ENCODE peak calls at places on chromosomes 16 and 17, in four cellular contexts. U is GM23338, Y is tibial artery, F is neuronal stem cell. D is an unnamed sample.

GRCh38 chr17:7687908-7688807 is at the start of gene WRAP53:
- DNase-seq in U (peak; percentile 100), Y (peak; percentile 99), F (peak; percentile 99), D (peak; percentile 97)

GRCh38 chr17:79036609-79037008 is 12.6 kb downstream of the C1QTNF1 start:
- DNase-seq in U (no peak), Y (peak; percentile 71), F (no peak), D (peak; percentile 79)

GRCh38 chr17:45149669-45150603 is 1.7 kb downstream of the HEXIM1 start:
- DNase-seq in U (peak; percentile 59), Y (peak; percentile 89), F (no peak), D (no peak)

GRCh38 chr17:82536220-82537201 is 17.0 kb downstream of the FOXK2 start:
- DNase-seq in U (no peak), Y (no peak), F (no peak), D (peak; percentile 47)

GRCh38 chr17:50423553-50424159 is 2.4 kb upstream of the ACSF2 start:
- DNase-seq in U (peak; percentile 32), Y (peak; percentile 69), F (no peak), D (peak; percentile 85)

GRCh38 chr16:11655655-11656054 is 12.6 kb upstream of the SNN start:
- DNase-seq in U (no peak), Y (no peak), F (no peak), D (no peak)

GRCh38 chr17:34171245-34171818 is 83.8 kb upstream of the CCL2 start:
- DNase-seq in U (peak; percentile 88), Y (no peak), F (peak; percentile 43), D (no peak)

GRCh38 chr17:72336026-72336803 is 215.4 kb downstream of the SOX9 start:
- DNase-seq in U (peak; percentile 49), Y (no peak), F (peak; percentile 48), D (no peak)

GRCh38 chr17:40290629-40291296 is 3.1 kb downstream of the CDC6 start:
- DNase-seq in U (peak; percentile 78), Y (no peak), F (no peak), D (peak; percentile 88)

GRCh38 chr16:1923299-1924034 is 5.3 kb upstream of the HS3ST6 start:
- DNase-seq in U (peak; percentile 83), Y (no peak), F (no peak), D (no peak)

GRCh38 chr17:53058031-53058430 is 764.7 kb upstream of the KIF2B start:
- DNase-seq in U (no peak), Y (no peak), F (no peak), D (no peak)

GRCh38 chr16:85185281-85185680 is 73.0 kb upstream of the CIBAR2 start:
- DNase-seq in U (no peak), Y (no peak), F (no peak), D (no peak)

GRCh38 chr17:72614871-72615626 is 477.4 kb downstream of the SLC39A11 start:
- DNase-seq in U (peak; percentile 57), Y (no peak), F (peak; percentile 18), D (no peak)

GRCh38 chr16:85735225-85735722 is 15.6 kb downstream of the C16orf74 start:
- DNase-seq in U (no peak), Y (no peak), F (no peak), D (no peak)

GRCh38 chr17:27473748-27474609 is 17.7 kb downstream of the KSR1 start:
- DNase-seq in U (no peak), Y (no peak), F (no peak), D (no peak)

GRCh38 chr17:68771867-68772515 is 170.8 kb upstream of the FAM20A start:
- DNase-seq in U (peak; percentile 77), Y (no peak), F (peak; percentile 24), D (no peak)

GRCh38 chr17:73719588-73720071 is 75.4 kb upstream of the SDK2 start:
- DNase-seq in U (peak; percentile 24), Y (no peak), F (peak; percentile 54), D (no peak)

GRCh38 chr17:68391561-68392268 is 65.6 kb downstream of the WIPI1 start:
- DNase-seq in U (no peak), Y (no peak), F (no peak), D (no peak)

GRCh38 chr17:18157354-18157985 is 26.2 kb upstream of the ALKBH5 start:
- DNase-seq in U (no peak), Y (no peak), F (no peak), D (no peak)

GRCh38 chr17:82112866-82113390 is 14.9 kb upstream of the FASN start:
- DNase-seq in U (no peak), Y (no peak), F (no peak), D (no peak)

GRCh38 chr17:1462164-1463112 is 6.4 kb upstream of the CRK start:
- DNase-seq in U (no peak), Y (no peak), F (no peak), D (no peak)

GRCh38 chr17:57679906-57680695 is 65.0 kb downstream of the CCDC182 start:
- DNase-seq in U (no peak), Y (no peak), F (no peak), D (no peak)

GRCh38 chr16:9484436-9484835 is 393.0 kb downstream of the HAPSTR1 start:
- DNase-seq in U (no peak), Y (no peak), F (no peak), D (no peak)

GRCh38 chr16:9484901-9485300 is 393.5 kb downstream of the HAPSTR1 start:
- DNase-seq in U (no peak), Y (no peak), F (no peak), D (no peak)

GRCh38 chr16:9495824-9496223 is 404.4 kb downstream of the HAPSTR1 start:
- DNase-seq in U (no peak), Y (no peak), F (no peak), D (no peak)

GRCh38 chr16:9489823-9490467 is 398.5 kb downstream of the HAPSTR1 start:
- DNase-seq in U (peak; percentile 15), Y (no peak), F (no peak), D (no peak)
- H3K4me3 ChIP-seq in U (no peak overlapping the region), Y (no peak overlapping the region), F (no peak overlapping the region), D (no peak overlapping the region)

DNA sequence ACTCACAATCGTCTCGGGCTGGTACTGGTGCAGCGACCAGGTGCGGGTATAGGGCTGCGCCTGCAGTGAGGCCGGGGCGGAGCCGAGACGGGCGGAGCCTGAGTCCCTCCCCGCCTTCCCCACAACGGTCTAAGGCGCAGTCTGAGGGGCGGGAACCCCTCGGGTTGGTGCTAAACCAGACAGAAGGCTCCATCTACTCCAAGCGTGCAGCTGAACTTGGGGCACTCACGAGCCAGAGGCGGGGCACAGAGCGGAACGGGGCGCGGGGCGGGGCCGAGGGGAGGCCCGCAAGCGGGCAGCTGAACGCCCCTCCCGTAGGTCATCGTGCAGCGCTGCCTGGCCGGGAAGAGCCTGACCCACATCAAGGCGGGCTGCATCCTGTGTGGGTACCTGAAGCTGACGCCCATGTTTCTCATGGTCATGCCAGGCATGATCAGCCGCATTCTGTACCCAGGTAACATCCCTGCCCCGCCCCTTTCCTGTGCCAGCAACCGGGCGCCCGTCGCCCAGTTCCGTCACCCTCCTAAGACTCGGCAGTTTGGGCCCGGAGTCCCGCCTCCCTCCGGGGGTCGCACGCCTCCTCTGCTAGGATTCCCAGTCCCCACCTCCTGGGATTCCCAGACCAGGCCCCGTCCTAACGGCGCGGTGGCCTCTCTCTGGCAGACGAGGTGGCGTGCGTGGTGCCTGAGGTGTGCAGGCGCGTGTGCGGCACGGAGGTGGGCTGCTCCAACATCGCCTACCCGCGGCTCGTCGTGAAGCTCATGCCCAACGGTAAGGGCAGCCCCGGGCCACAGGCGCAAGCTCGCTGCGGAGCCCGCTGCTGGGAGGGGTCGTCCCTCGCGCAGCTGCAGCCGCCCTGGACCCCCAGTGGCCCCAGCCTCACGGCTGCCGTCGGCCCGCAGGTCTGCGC is 5.1 kb downstream of the SLC5A2 start:
- DNase-seq in U (peak; percentile 89), Y (no peak), F (no peak), D (no peak)
- H3K4me3 ChIP-seq in U (peak overlapping the region; percentile 71), Y (peak overlapping the region; percentile 37), F (peak overlapping the region; percentile 28), D (peak overlapping the region; percentile 56)

DNA sequence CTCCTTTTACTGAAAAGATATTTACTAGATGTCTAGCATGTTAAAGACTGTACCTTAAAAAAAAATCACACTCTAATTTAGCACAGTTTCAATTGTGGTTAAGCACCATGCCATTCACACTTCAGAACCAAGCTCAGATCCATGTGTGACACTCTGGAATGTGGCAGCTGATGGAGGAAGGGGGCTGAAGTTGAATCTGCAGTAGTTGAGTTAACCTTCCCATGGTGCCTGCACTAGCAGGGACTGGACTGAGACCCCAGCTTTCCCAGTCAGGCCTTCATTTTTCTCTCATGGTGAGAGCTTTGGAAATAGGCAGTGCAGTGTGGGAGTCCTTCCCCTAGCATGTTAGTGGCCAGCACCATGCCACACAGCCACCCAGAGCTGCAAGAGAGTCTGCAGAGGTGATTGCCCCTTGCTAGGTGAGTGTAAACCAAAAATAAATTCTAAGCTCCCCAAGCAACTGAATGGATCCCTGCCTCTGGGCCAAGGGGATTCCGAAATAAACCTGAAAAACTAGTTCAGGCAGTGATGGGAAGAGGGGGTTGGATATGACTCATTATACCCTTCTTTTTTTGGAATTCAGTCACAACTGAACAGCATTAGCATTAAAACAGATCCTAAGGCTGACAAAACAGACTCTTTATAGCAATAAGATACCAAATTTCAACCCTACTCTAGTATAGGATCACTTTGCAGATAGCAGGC is 208.5 kb downstream of the WWOX start:
- DNase-seq in U (peak; percentile 37), Y (no peak), F (no peak), D (no peak)
- H3K4me3 ChIP-seq in U (no peak overlapping the region), Y (no peak overlapping the region), F (no peak overlapping the region), D (no peak overlapping the region)

DNA sequence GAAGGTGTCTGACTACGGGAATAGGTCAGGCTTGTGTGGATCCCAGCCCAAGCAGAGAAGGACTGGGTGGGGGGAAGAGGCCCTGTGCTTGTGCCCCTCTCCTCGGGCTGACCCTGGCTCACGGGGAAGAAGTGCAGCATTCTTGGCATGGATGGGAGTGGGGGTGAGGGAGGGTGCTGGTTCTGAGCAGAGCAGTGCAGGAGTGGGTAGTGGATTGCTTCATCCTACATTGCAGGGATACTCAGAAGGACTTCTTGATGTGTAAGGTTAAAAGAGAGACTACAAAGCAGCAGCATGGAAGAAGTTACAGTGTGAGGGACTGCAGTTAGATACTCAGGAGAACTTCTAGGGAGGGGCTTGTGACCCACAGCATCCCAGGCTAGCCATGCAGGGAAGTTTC is 2.1 kb downstream of the ARHGAP23 start:
- DNase-seq in U (no peak), Y (no peak), F (no peak), D (no peak)
- H3K4me3 ChIP-seq in U (peak overlapping the region; percentile 87), Y (no peak overlapping the region), F (no peak overlapping the region), D (no peak overlapping the region)

DNA sequence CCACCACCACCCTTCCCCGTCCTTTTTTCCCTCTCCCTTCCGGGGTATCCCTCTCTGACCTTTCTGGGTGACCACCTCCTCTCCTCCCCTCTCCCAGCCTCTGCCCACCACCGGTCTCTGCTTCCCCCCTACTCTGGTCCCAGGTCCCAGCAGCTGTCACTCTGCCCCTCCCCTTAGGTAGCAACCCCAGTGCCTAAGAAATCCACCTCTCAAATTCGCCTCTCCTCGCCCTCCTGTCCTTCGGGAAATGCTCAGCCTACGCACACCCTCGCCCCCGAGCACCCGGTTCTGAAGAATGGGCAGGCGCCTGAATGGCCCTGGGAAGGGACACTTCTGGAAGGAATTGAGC is 775 bp upstream of the SP6 start:
- DNase-seq in U (peak; percentile 74), Y (no peak), F (no peak), D (no peak)
- H3K4me3 ChIP-seq in U (peak overlapping the region; percentile 58), Y (no peak overlapping the region), F (no peak overlapping the region), D (no peak overlapping the region)